ENCODE peak calls at places on chromosomes 12 and 14, in seven cellular contexts. H, N, R, V, F, Y and X are unnamed samples.

GRCh38 chr12:46267618-46268348 is 1.1 kb downstream of the SLC38A1 start:
- DNase-seq in F (no peak), V (no peak), N (peak; percentile 35), Y (no peak), R (peak; percentile 58), H (peak; percentile 30), X (peak; percentile 31)

GRCh38 chr12:52020539-52021336 is 14.0 kb downstream of the TAMALIN start:
- DNase-seq in N (no peak), R (peak; percentile 81), V (peak; percentile 87), Y (no peak), F (peak; percentile 56), H (peak; percentile 83), X (peak; percentile 78)

GRCh38 chr12:116366456-116366776 is 88.9 kb upstream of the MED13L start:
- DNase-seq in R (no peak), Y (no peak), H (no peak), V (no peak), N (no peak), F (peak; percentile 48), X (no peak)

GRCh38 chr12:124862768-124863408 is 776 bp downstream of the SCARB1 start:
- DNase-seq in V (no peak), R (peak; percentile 57), N (peak; percentile 37), H (peak; percentile 35), Y (peak; percentile 46), F (peak; percentile 46), X (peak; percentile 59)

GRCh38 chr14:104595911-104596450 is 8.6 kb downstream of the TMEM179 start:
- DNase-seq in V (no peak), N (no peak), R (no peak), H (no peak), F (peak; percentile 8), Y (no peak), X (no peak)

GRCh38 chr12:47808574-47809380 is 10.9 kb downstream of the HDAC7 start:
- DNase-seq in V (no peak), F (no peak), Y (no peak), N (peak; percentile 35), R (peak; percentile 85), H (no peak), X (no peak)

GRCh38 chr12:68468036-68468435 is 135.9 kb upstream of the MDM1 start:
- DNase-seq in R (no peak), N (no peak), H (no peak), F (no peak), Y (no peak), V (no peak), X (no peak)

GRCh38 chr12:122067966-122068365 is 10.6 kb upstream of the MLXIP start:
- DNase-seq in V (no peak), N (no peak), R (peak; percentile 73), F (peak; percentile 62), H (no peak), Y (no peak), X (peak; percentile 84)

GRCh38 chr12:56462565-56462964 is 5.8 kb upstream of the SPRYD4 start:
- DNase-seq in Y (no peak), F (no peak), V (peak; percentile 33), H (no peak), N (no peak), R (no peak), X (no peak)

GRCh38 chr12:56469007-56469930 is 891 bp downstream of the SPRYD4 start:
- DNase-seq in Y (no peak), N (no peak), H (no peak), F (peak; percentile 64), V (no peak), R (peak; percentile 15), X (no peak)

GRCh38 chr12:56474389-56474788 is 6.0 kb downstream of the SPRYD4 start:
- DNase-seq in R (no peak), Y (no peak), H (no peak), F (no peak), V (no peak), N (no peak), X (no peak)

DNA sequence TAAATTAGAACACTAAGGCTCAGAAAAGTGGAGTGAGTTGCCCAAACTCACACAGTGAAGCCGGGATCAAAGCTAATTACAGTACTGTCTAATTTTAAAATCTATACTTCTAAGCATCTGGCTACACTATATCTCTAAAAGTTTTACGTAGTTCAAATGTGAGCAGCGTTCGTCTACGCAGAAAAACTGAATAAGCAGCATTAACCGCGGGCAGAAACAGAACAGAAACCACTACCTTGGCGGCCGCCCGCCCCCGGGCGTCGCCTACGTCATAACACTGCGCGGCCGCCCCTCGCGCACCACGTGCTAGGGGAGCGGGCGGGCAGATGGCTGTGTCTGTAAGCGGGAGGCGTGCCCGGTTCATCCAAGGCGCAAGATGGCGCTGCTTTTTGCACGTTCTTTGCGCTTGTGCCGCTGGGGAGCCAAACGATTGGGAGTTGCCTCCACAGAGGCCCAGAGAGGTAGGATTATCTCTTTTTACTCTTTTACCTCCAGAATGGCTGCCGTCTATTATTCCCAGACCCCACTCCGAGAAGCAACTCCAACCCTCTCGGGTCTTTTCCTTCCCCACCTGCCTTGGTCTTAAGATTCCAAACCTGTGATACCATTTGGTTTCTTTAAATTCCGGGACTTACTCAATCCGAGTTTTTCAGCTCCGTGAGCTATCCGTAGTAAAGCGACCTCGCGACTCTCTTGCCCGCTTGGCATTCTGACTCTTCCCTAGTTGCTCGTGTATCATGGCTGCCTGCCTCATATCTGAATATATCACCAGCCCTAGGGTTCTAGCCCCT is at the start of gene SPRYD4:
- DNase-seq in V (peak; percentile 90), Y (peak; percentile 75), H (peak; percentile 95), F (peak; percentile 94), N (peak; percentile 88), R (peak; percentile 95), X (peak; percentile 93)
- TF ChIP-seq CTCF in V (no peak), Y (peak; percentile 32), H (peak; percentile 27), F (peak; percentile 42), N (peak; percentile 6), R (no peak), X (peak; percentile 50)

GRCh38 chr14:20680363-20680762 is 4.0 kb upstream of the RNASE4 start:
- DNase-seq in H (no peak), R (no peak), Y (no peak), F (no peak), N (no peak), V (no peak), X (no peak)
- TF ChIP-seq CTCF in H (no peak), R (no peak), Y (no peak), F (no peak), N (no peak), V (no peak), X (no peak)

DNA sequence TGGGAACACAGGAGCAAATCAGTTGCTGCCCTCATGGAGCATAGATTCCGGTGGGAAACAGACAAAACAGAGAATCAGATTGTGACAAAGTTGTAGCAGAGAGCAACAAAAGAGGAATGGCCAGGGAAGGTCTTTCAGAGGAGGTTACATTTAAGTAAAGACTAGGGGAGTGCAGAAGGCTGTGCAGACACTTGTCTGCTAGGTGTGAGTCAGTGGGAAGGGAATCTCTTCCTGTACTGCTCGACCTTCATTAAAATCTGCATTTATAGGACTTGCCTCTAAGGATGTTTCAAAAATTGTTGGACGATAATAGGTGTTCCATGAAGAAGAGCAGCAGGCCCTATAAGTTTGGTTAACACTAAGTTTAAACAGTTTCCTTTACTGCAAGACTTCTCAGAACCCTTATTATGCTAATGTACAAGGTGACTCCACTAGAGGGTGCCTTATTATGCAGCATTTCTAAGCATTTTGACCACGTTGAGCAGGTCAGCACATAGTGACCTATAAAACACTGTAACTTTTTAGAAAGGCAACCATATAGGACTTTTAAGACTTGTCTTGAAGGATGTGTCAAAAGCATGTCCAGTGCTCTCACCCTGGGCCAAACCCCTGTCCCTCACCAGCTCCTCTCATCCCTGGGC is 91.8 kb upstream of the RIC8B start:
- DNase-seq in R (no peak), N (peak; percentile 10), Y (peak; percentile 2), F (no peak), H (no peak), V (no peak), X (no peak)
- TF ChIP-seq CTCF in R (no peak), N (peak; percentile 30), Y (peak; percentile 43), F (no peak), H (peak; percentile 59), V (no peak), X (peak; percentile 41)

GRCh38 chr12:120775862-120776552 is 50.4 kb downstream of the ACADS start:
- DNase-seq in H (no peak), N (no peak), V (no peak), R (no peak), F (no peak), Y (peak; percentile 58), X (no peak)
- TF ChIP-seq CTCF in H (peak; percentile 17), N (no peak), V (no peak), R (peak; percentile 21), F (no peak), Y (peak; percentile 38), X (no peak)

GRCh38 chr14:93975791-93976476 is 436 bp downstream of the ASB2 start:
- DNase-seq in N (no peak), V (no peak), R (no peak), F (no peak), Y (no peak), H (no peak), X (peak; percentile 82)
- TF ChIP-seq CTCF in N (no peak), V (no peak), R (no peak), F (no peak), Y (no peak), H (no peak), X (no peak)

GRCh38 chr14:95198320-95198719 is 41.0 kb upstream of the DICER1 start:
- DNase-seq in H (no peak), F (no peak), V (no peak), N (no peak), Y (no peak), R (no peak), X (no peak)

GRCh38 chr14:95196826-95197497 is 39.6 kb upstream of the DICER1 start:
- DNase-seq in F (no peak), Y (no peak), N (no peak), V (no peak), H (no peak), R (no peak), X (no peak)

GRCh38 chr14:95197498-95198010 is 40.2 kb upstream of the DICER1 start:
- DNase-seq in H (no peak), V (peak; percentile 44), R (no peak), F (no peak), Y (no peak), N (no peak), X (no peak)

GRCh38 chr14:95195031-95195430 is 37.7 kb upstream of the DICER1 start:
- DNase-seq in Y (no peak), V (no peak), H (no peak), F (no peak), R (no peak), N (no peak), X (no peak)

GRCh38 chr14:95196268-95196667 is 38.9 kb upstream of the DICER1 start:
- DNase-seq in R (peak; percentile 6), N (no peak), Y (no peak), V (no peak), F (no peak), H (peak; percentile 22), X (peak; percentile 68)
- TF ChIP-seq CTCF in R (peak; percentile 43), N (no peak), Y (peak; percentile 8), V (no peak), F (no peak), H (no peak), X (peak; percentile 45)

GRCh38 chr12:22715254-22715653 is 90.3 kb downstream of the ETNK1 start:
- DNase-seq in H (no peak), N (no peak), F (no peak), Y (no peak), V (no peak), R (no peak), X (no peak)

GRCh38 chr12:22712083-22712482 is 87.1 kb downstream of the ETNK1 start:
- DNase-seq in Y (no peak), N (no peak), R (no peak), H (no peak), F (no peak), V (no peak), X (no peak)

GRCh38 chr12:22709292-22709691 is 84.3 kb downstream of the ETNK1 start:
- DNase-seq in N (peak; percentile 24), V (no peak), H (peak; percentile 52), F (no peak), Y (no peak), R (no peak), X (peak; percentile 58)
- TF ChIP-seq CTCF in N (peak; percentile 42), V (peak; percentile 34), H (peak; percentile 35), F (peak; percentile 56), Y (peak; percentile 59), R (peak; percentile 47), X (peak; percentile 35)